ENCODE peak calls at places on chromosome 22, in four cellular contexts. W is trophoblast cell, L is SJSA1, M is lung. A is an unnamed sample. For H3K4me1 and H3K27me3, the result is how much of the 10 kb centered on the place peaks cover.

GRCh38 chr22:50672471-50673230 is at the start of gene SHANK3:
- DNase-seq in L (no peak), M (peak), W (no peak), A (no peak)

GRCh38 chr22:46737976-46738641 is at the start of gene CERK:
- DNase-seq in W (no peak), M (peak), L (peak), A (no peak)

GRCh38 chr22:38953577-38954413 is 3.6 kb upstream of the APOBEC3A start:
- DNase-seq in M (no peak), W (peak), L (no peak), A (peak)

GRCh38 chr22:29206372-29207230 is 905 bp downstream of the EMID1 start:
- DNase-seq in M (no peak), W (no peak), L (peak), A (no peak)

GRCh38 chr22:40401532-40401931 is 31.1 kb downstream of the SGSM3 start:
- DNase-seq in W (no peak), L (no peak), M (no peak), A (no peak)

GRCh38 chr22:45226681-45227186 is 14.0 kb downstream of the KIAA0930 start:
- DNase-seq in L (no peak), M (no peak), W (no peak), A (no peak)

GRCh38 chr22:29870574-29870973 is 12.4 kb upstream of the MTMR3 start:
- DNase-seq in M (no peak), L (no peak), W (no peak), A (peak)

GRCh38 chr22:34943830-34944229 is 122.1 kb upstream of the ISX start:
- DNase-seq in W (no peak), M (no peak), L (no peak), A (no peak)

GRCh38 chr22:29443861-29444431 is 5.6 kb downstream of the RFPL1 start:
- DNase-seq in L (no peak), M (no peak), W (peak), A (no peak)

GRCh38 chr22:41782316-41782715 is 18.2 kb upstream of the CCDC134 start:
- DNase-seq in L (no peak), W (no peak), M (no peak), A (no peak)

GRCh38 chr22:49044776-49045175 is 782.9 kb downstream of the BRD1 start:
- DNase-seq in M (no peak), L (no peak), W (no peak), A (no peak)

GRCh38 chr22:23847991-23848864 is 9.4 kb upstream of the DERL3 start:
- DNase-seq in W (no peak), M (no peak), L (no peak), A (no peak)

GRCh38 chr22:17486313-17486712 is 77.0 kb upstream of the SLC25A18 start:
- DNase-seq in L (no peak), W (peak), M (no peak), A (no peak)

GRCh38 chr22:26709617-26710390 is 52.4 kb downstream of the MIAT start:
- DNase-seq in M (no peak), L (peak), W (peak), A (no peak)

GRCh38 chr22:41873391-41873790 is 40.5 kb downstream of the SREBF2 start:
- DNase-seq in W (no peak), L (no peak), M (no peak), A (no peak)

GRCh38 chr22:30612789-30613188 is 5.8 kb downstream of the TCN2 start:
- DNase-seq in W (no peak), L (no peak), M (no peak), A (no peak)

GRCh38 chr22:36336246-36337182 is 51.3 kb downstream of the MYH9 start:
- DNase-seq in M (no peak), L (no peak), W (no peak), A (no peak)

GRCh38 chr22:36333632-36334031 is 54.1 kb downstream of the MYH9 start:
- DNase-seq in L (no peak), W (peak), M (no peak), A (no peak)

GRCh38 chr22:36335621-36336020 is 52.1 kb downstream of the MYH9 start:
- DNase-seq in L (no peak), W (no peak), M (no peak), A (no peak)

GRCh38 chr22:36334081-36334831 is 53.5 kb downstream of the MYH9 start:
- DNase-seq in W (peak), L (no peak), M (no peak), A (no peak)

GRCh38 chr22:36334838-36335603 is 52.7 kb downstream of the MYH9 start:
- DNase-seq in L (peak), W (peak), M (no peak), A (peak)
- H3K4me1 ChIP-seq in L (half or more), W (half or more), M (half or more), A (half or more)

GRCh38 chr22:44199164-44199563 is 18.4 kb downstream of the PARVG start:
- DNase-seq in M (no peak), W (no peak), L (no peak), A (no peak)
- H3K27me3 ChIP-seq in M (under half), W (under half), L (under half), A (under half)

GRCh38 chr22:43376765-43377485 is 33.8 kb upstream of the SCUBE1 start:
- DNase-seq in M (no peak), L (no peak), W (no peak), A (no peak)
- H3K4me1 ChIP-seq in M (under half), L (under half), W (under half), A (under half)

GRCh38 chr22:31945971-31946680 is 1.8 kb downstream of the YWHAH start:
- DNase-seq in M (no peak), W (no peak), L (no peak), A (no peak)

GRCh38 chr22:31945478-31945815 is 1.1 kb downstream of the YWHAH start:
- DNase-seq in W (no peak), M (no peak), L (no peak), A (no peak)

GRCh38 chr22:31947296-31947695 is 3.0 kb downstream of the YWHAH start:
- DNase-seq in L (no peak), M (no peak), W (peak), A (peak)

GRCh38 chr22:31950226-31950625 is 5.9 kb downstream of the YWHAH start:
- DNase-seq in M (no peak), W (no peak), L (no peak), A (no peak)

GRCh38 chr22:31948002-31948401 is 3.7 kb downstream of the YWHAH start:
- DNase-seq in W (no peak), M (no peak), L (no peak), A (no peak)
- H3K27me3 ChIP-seq in W (under half), M (under half), L (under half), A (under half)

DNA sequence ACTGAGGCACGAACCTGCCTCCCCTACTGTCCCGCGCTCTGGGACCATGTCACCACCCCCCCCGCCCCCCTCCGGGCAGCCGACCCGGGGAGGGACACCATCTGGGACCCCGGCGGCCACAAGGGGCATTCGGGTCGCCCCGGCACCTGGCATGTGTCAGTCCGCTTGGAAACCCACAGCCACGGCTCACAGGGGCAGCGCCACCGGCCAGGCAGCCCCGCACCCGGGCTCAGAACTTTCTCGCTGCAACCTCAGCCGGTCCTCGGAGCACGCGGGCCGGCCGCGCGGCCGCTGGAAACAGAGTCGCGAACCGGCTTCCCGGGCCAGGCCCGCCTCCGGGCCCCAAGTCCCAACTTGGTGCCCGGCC is 159.9 kb upstream of the GRK3 start:
- DNase-seq in W (no peak), L (no peak), M (no peak), A (no peak)
- H3K4me1 ChIP-seq in W (under half), L (half or more), M (under half), A (under half)

A was measured in foreskin keratinocyte.